ENCODE peak calls at places on chromosomes 16 and 17, in five cellular contexts. J is amygdala, N is glutamatergic neuron, A is stromal cell of bone marrow, W is A172. X is an unnamed sample.

GRCh38 chr16:3983081-3983520 is 102.6 kb upstream of the CREBBP start:
- DNase-seq in W (peak), A (no peak), J (peak), N (peak), X (peak)

GRCh38 chr16:23893976-23894375 is 58.2 kb downstream of the PRKCB start:
- DNase-seq in N (no peak), W (no peak), J (no peak), A (no peak), X (no peak)

GRCh38 chr17:17783825-17784598 is 52.8 kb downstream of the SREBF1 start:
- DNase-seq in J (no peak), A (no peak), W (no peak), N (peak), X (peak)

GRCh38 chr17:31508310-31509094 is 117.0 kb downstream of the RAB11FIP4 start:
- DNase-seq in W (no peak), A (no peak), N (no peak), J (no peak), X (peak)

GRCh38 chr17:48012151-48012520 is 25.5 kb downstream of the COPZ2 start:
- DNase-seq in N (peak), W (no peak), A (no peak), J (no peak), X (peak)

GRCh38 chr16:56609463-56609921 is 1.1 kb downstream of the MT2A start:
- DNase-seq in W (peak), J (no peak), N (no peak), A (peak), X (no peak)

GRCh38 chr17:74186498-74186897 is 17.0 kb upstream of the RPL38 start:
- DNase-seq in W (no peak), N (no peak), J (no peak), A (no peak), X (no peak)

GRCh38 chr16:87317766-87318121 is 552 bp upstream of the C16orf95 start:
- DNase-seq in J (no peak), N (no peak), A (no peak), W (peak), X (no peak)

GRCh38 chr17:43329183-43329582 is 69.6 kb upstream of the ARL4D start:
- DNase-seq in N (no peak), A (no peak), J (no peak), W (no peak), X (no peak)

GRCh38 chr16:10936585-10936984 is 5.7 kb downstream of the DEXI start:
- DNase-seq in A (no peak), J (no peak), W (no peak), N (no peak), X (no peak)

X was measured in WTC11.